ENCODE peak calls at places on chromosomes 12 and 14, in seven cellular contexts. O, D, Q, R, F, Y and K are unnamed samples.

GRCh38 chr12:81080431-81080983 is 2.6 kb downstream of the ACSS3 start:
- DNase-seq in O (no peak), D (no peak), Q (no peak), R (no peak), F (no peak), Y (no peak), K (peak)

GRCh38 chr12:442235-442884 is 17.4 kb upstream of the B4GALNT3 start:
- DNase-seq in O (no peak), D (peak), Q (peak), R (peak), F (peak), Y (no peak), K (peak)

GRCh38 chr12:15244926-15245325 is 23.7 kb upstream of the RERG start:
- DNase-seq in O (no peak), D (no peak), Q (no peak), R (no peak), F (no peak), Y (no peak), K (no peak)

GRCh38 chr12:71552728-71553501 is 110.7 kb downstream of the ZFC3H1 start:
- DNase-seq in O (no peak), D (no peak), Q (no peak), R (no peak), F (no peak), Y (no peak), K (no peak)

GRCh38 chr12:118432812-118433540 is 56.6 kb downstream of the SUDS3 start:
- DNase-seq in O (no peak), D (no peak), Q (no peak), R (no peak), F (no peak), Y (no peak), K (no peak)

GRCh38 chr14:60648934-60649814 is at the start of gene SIX1:
- DNase-seq in O (no peak), D (no peak), Q (peak), R (peak), F (peak), Y (peak), K (peak)

GRCh38 chr12:13358391-13358905 is 161.9 kb downstream of the EMP1 start:
- DNase-seq in O (no peak), D (no peak), Q (no peak), R (no peak), F (no peak), Y (no peak), K (no peak)

GRCh38 chr12:47270782-47271664 is 191.3 kb upstream of the AMIGO2 start:
- DNase-seq in O (no peak), D (no peak), Q (no peak), R (no peak), F (peak), Y (no peak), K (no peak)

GRCh38 chr12:56103823-56104108 is 593 bp upstream of the PA2G4 start:
- DNase-seq in O (no peak), D (no peak), Q (no peak), R (no peak), F (no peak), Y (no peak), K (no peak)

GRCh38 chr12:117262749-117263148 is 72.5 kb upstream of the FBXO21 start:
- DNase-seq in O (no peak), D (no peak), Q (no peak), R (no peak), F (no peak), Y (no peak), K (no peak)

GRCh38 chr14:59332727-59333126 is 132.5 kb downstream of the GPR135 start:
- DNase-seq in O (no peak), D (no peak), Q (no peak), R (no peak), F (no peak), Y (no peak), K (no peak)

GRCh38 chr12:19431407-19432308 is 7.6 kb upstream of the AEBP2 start:
- DNase-seq in O (peak), D (peak), Q (peak), R (no peak), F (no peak), Y (no peak), K (peak)

GRCh38 chr14:98580131-98580678 is 691.8 kb downstream of the BCL11B start:
- DNase-seq in O (no peak), D (no peak), Q (no peak), R (peak), F (no peak), Y (no peak), K (peak)

GRCh38 chr14:91395998-91396660 is 21.5 kb downstream of the CCDC88C start:
- DNase-seq in O (no peak), D (no peak), Q (peak), R (no peak), F (no peak), Y (no peak), K (no peak)

GRCh38 chr12:40691913-40692616 is at the start of gene CNTN1:
- DNase-seq in O (no peak), D (peak), Q (peak), R (peak), F (peak), Y (peak), K (peak)

GRCh38 chr14:94051115-94051514 is 25.0 kb downstream of the OTUB2 start:
- DNase-seq in O (peak), D (peak), Q (peak), R (peak), F (peak), Y (no peak), K (peak)

GRCh38 chr12:13350381-13350780 is 153.9 kb downstream of the EMP1 start:
- DNase-seq in O (no peak), D (no peak), Q (no peak), R (no peak), F (no peak), Y (no peak), K (no peak)

GRCh38 chr12:6569786-6570185 is 1.7 kb upstream of the NOP2 start:
- DNase-seq in O (no peak), D (no peak), Q (no peak), R (no peak), F (no peak), Y (peak), K (no peak)

GRCh38 chr12:26298785-26299621 is 103.6 kb downstream of the SSPN start:
- DNase-seq in O (no peak), D (peak), Q (no peak), R (peak), F (peak), Y (no peak), K (peak)

GRCh38 chr12:80320121-80320678 is 123.8 kb upstream of the PTPRQ start:
- DNase-seq in O (no peak), D (no peak), Q (no peak), R (no peak), F (no peak), Y (no peak), K (no peak)

GRCh38 chr14:104367811-104368750 is 211.5 kb upstream of the C14orf180 start:
- DNase-seq in O (no peak), D (no peak), Q (no peak), R (no peak), F (no peak), Y (peak), K (no peak)

GRCh38 chr12:102879144-102879763 is 37.8 kb downstream of the PAH start:
- DNase-seq in O (no peak), D (peak), Q (peak), R (peak), F (peak), Y (peak), K (peak)

GRCh38 chr14:21231020-21231652 is 38.1 kb downstream of the HNRNPC start:
- DNase-seq in O (no peak), D (no peak), Q (no peak), R (no peak), F (no peak), Y (no peak), K (no peak)